ENCODE peak calls at places on chromosome X, in six cellular contexts. L is activated CD4-positive, alpha-beta T cell treated with anti-CD3 and anti-CD28 coated beads, Interleukin-2, amount 10 ng/mL, durations not matched to agents 7 days and 5 days; N is NCI-H1092; T is amniotic epithelial cell; H is germinal center; P is T-cell. S is an unnamed sample.

GRCh38 chrX:136268051-136269048 is 17.1 kb upstream of the MAP7D3 start:
- DNase-seq in H (peak; percentile 7), P (no peak), T (peak; percentile 12), L (peak; percentile 60), N (peak; percentile 4), S (no peak)

GRCh38 chrX:68762649-68763268 is 66.1 kb upstream of the EFNB1 start:
- DNase-seq in H (no peak), N (no peak), L (no peak), T (no peak), P (no peak), S (no peak)

GRCh38 chrX:989959-990510 is 222.4 kb downstream of the CRLF2 start:
- DNase-seq in T (peak; percentile 91), P (peak; percentile 93), H (no peak), L (peak; percentile 67), N (peak; percentile 96), S (peak; percentile 83)

GRCh38 chrX:30530591-30530990 is 47.0 kb downstream of the TASL start:
- DNase-seq in L (no peak), T (peak; percentile 39), H (no peak), P (no peak), N (no peak), S (no peak)

GRCh38 chrX:44474410-44474809 is 68.2 kb downstream of the FUNDC1 start:
- DNase-seq in L (no peak), H (no peak), T (peak; percentile 10), P (no peak), N (no peak), S (peak; percentile 24)

GRCh38 chrX:46444011-46444410 is 101.2 kb downstream of the ZNF674 start:
- DNase-seq in P (no peak), T (peak; percentile 91), L (no peak), H (no peak), N (no peak), S (peak; percentile 63)

GRCh38 chrX:139297638-139298037 is 232.9 kb upstream of the F9 start:
- DNase-seq in H (no peak), T (no peak), P (no peak), N (no peak), L (no peak), S (no peak)

GRCh38 chrX:103175944-103176753 is 38.8 kb upstream of the BEX4 start:
- DNase-seq in T (peak; percentile 29), L (peak; percentile 61), P (no peak), N (no peak), H (peak; percentile 21), S (no peak)

GRCh38 chrX:43963726-43964125 is 9.5 kb downstream of the NDP start:
- DNase-seq in H (no peak), T (no peak), P (no peak), N (no peak), L (no peak), S (no peak)

S was measured in skeletal muscle cell.